ENCODE peak calls at places on chromosomes 5 and 9, in five cellular contexts. U, L, Y, C and P are unnamed samples.

GRCh38 chr9:38205279-38205678 is 136.3 kb upstream of the SHB start:
- DNase-seq in U (no peak), L (no peak), Y (no peak), C (no peak), P (no peak)

GRCh38 chr9:15244001-15244441 is 63.0 kb downstream of the TTC39B start:
- DNase-seq in U (no peak), L (peak), Y (no peak), C (no peak), P (no peak)

GRCh38 chr5:926416-927171 is 33.9 kb downstream of the TRIP13 start:
- DNase-seq in U (no peak), L (no peak), Y (peak), C (no peak), P (peak)

GRCh38 chr9:87849144-87849741 is 33.4 kb upstream of the SPATA31E1 start:
- DNase-seq in U (no peak), L (no peak), Y (peak), C (no peak), P (no peak)

GRCh38 chr9:120909904-120910303 is 16.7 kb downstream of the TRAF1 start:
- DNase-seq in U (no peak), L (no peak), Y (no peak), C (no peak), P (no peak)

GRCh38 chr5:149498724-149499336 is 52.4 kb downstream of the CSNK1A1 start:
- DNase-seq in U (no peak), L (no peak), Y (no peak), C (no peak), P (no peak)

GRCh38 chr5:143837306-143837848 is 25.4 kb downstream of the HMHB1 start:
- DNase-seq in U (no peak), L (peak), Y (no peak), C (no peak), P (no peak)

GRCh38 chr9:9790216-9790872 is 822.5 kb downstream of the PTPRD start:
- DNase-seq in U (peak), L (peak), Y (peak), C (no peak), P (peak)

GRCh38 chr5:55694152-55694830 is 17.8 kb downstream of the SLC38A9 start:
- DNase-seq in U (no peak), L (peak), Y (no peak), C (no peak), P (peak)

GRCh38 chr5:22708770-22709328 is 144.3 kb downstream of the CDH12 start:
- DNase-seq in U (no peak), L (no peak), Y (no peak), C (no peak), P (no peak)

DNA sequence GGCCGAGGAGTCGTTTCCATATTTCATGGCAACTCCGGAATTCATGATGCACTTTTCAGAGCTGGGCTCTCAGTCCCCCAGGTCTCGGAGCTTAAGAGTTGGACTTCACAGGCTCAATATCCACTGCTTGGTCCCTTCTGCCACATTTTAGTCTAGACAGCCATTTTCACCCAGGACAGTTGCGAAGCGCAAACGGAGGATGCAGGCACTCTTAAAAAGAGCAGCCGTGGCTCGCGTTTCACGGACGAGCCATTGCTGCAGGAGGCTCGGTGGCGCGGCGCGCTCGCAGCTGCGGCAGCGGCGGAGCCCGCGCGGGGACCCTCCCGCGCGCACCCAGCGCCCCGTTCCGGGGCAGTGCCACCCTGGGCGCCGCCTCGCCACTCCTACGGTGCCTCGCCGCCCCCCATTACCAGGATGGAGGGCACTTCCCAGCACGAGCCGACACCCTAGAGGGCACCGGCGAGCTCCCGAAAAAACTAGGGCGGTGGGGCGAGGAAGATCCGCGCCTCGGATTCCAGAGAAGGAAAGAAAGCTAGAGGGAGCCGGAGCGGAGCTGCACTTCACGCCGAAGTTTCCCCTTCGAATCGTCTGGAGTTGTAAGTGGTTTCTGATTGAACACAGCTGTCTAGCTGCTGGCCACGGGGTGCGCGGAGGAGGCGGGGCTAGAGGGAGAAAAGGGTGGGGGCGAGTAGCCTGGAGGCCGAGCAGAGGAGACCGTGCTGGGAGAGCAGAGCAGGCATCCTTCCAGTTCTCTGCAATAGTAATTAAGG is 140.3 kb downstream of the TSSK1B start:
- DNase-seq in U (peak), L (peak), Y (peak), C (peak), P (peak)
- TF ChIP-seq CTCF in U (no peak), L (peak), Y (no peak), C (no peak), P (no peak)

DNA sequence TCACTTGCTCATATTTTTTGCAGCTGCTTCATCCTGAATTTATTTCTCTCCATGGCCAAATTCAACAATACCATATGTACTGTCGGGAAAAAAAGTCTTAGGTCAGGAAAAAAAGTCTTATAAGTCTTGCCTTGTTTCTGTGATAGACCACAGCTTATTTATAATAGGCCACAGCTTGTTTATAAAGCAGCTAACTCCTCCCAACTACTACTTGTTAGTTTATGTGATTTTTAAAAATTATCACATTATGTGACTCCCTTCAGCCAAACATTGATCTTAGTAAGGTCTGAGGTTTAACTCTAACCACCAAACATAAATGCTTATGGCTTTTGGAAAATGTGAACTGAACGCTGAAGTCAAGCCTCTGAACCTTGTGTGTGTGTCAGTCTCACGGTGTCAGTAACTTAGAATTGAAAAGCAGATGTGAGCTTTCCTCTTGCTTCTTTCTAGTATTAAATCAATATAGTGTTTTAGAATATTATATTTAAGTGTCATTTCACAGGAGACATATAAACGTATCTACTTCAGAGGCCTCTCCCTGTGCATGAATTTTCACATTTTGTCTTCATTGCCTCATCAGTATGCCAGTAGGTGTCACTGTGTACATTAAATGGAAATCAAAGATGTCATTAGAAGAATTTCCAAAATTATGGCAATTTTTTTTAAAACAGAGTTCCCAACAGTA is 51.3 kb downstream of the SNX24 start:
- DNase-seq in U (no peak), L (peak), Y (no peak), C (no peak), P (no peak)
- TF ChIP-seq CTCF in U (peak), L (peak), Y (no peak), C (peak), P (peak)

GRCh38 chr9:135222991-135223760 is 135.7 kb downstream of the OLFM1 start:
- DNase-seq in U (no peak), L (no peak), Y (no peak), C (no peak), P (no peak)

GRCh38 chr9:135220601-135221575 is 133.4 kb downstream of the OLFM1 start:
- DNase-seq in U (no peak), L (no peak), Y (no peak), C (no peak), P (no peak)

GRCh38 chr9:135223831-135224230 is 136.4 kb downstream of the OLFM1 start:
- DNase-seq in U (no peak), L (no peak), Y (no peak), C (no peak), P (no peak)

GRCh38 chr9:135221576-135221950 is 134.1 kb downstream of the OLFM1 start:
- DNase-seq in U (no peak), L (no peak), Y (no peak), C (no peak), P (no peak)

GRCh38 chr9:135221951-135222631 is 134.6 kb downstream of the OLFM1 start:
- DNase-seq in U (no peak), L (no peak), Y (no peak), C (no peak), P (no peak)
- TF ChIP-seq CTCF in U (no peak), L (no peak), Y (no peak), C (no peak), P (no peak)

GRCh38 chr9:3852545-3852944 is 326.7 kb upstream of the RFX3 start:
- DNase-seq in U (no peak), L (no peak), Y (no peak), C (no peak), P (no peak)

GRCh38 chr9:3850083-3850482 is 324.3 kb upstream of the RFX3 start:
- DNase-seq in U (no peak), L (no peak), Y (no peak), C (no peak), P (no peak)

GRCh38 chr9:3845549-3845948 is 319.7 kb upstream of the RFX3 start:
- DNase-seq in U (no peak), L (no peak), Y (no peak), C (no peak), P (no peak)

GRCh38 chr9:3847377-3847776 is 321.6 kb upstream of the RFX3 start:
- DNase-seq in U (no peak), L (no peak), Y (no peak), C (no peak), P (no peak)

DNA sequence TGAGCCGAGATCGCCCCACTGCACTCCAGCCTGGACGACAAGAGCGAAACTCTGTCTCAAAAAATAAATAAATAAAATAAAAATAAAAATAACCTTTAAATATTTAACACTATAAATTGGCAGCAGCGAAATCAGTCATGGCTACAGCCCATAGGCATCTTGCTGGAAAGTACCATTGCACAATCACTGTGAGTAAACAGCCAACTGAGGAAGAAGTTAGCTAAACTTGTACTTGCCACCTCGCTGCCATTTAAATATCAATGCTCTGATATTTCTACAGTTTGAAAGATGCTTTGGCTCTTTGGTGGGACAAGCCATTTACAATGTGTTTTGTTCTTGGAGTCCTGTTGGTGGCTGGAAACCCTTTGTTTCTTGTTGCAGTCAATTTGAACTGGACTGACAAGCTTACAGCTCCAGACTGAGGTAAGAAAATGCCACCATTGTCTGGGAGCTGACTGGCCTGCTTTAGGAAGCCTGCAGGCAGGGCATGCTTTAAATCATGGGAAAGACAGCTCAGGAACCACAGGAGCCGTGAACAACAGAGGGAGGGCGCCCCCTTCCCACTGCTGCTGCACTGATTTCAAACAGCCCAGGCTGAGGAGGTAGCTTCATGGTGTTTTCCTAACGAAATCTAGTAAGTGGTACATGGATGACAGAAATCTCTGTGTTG is 322.8 kb upstream of the RFX3 start:
- DNase-seq in U (no peak), L (peak), Y (no peak), C (no peak), P (no peak)
- TF ChIP-seq CTCF in U (no peak), L (no peak), Y (no peak), C (peak), P (no peak)